ENCODE peak calls at places on chromosomes 6 and 20, in nine cellular contexts. M is substantia nigra; Y is GM23248; C is ACHN; V is NCI-H2171; Z is astrocyte of the spinal cord; R is EL; N is COR-L47; I is activated T-cell treated with anti-CD3 and anti-CD28 coated beads, Interleukin-2, amount 50 U/mL, for 24 hours. G is an unnamed sample.
A peak's percentile ranks its signal among the peaks of the same experiment; 100 is the strongest.

GRCh38 chr6:127459231-127459641 is at the start of gene KIAA0408:
- DNase-seq in V (no peak), M (no peak), C (no peak), R (peak; percentile 24), N (no peak), Y (peak; percentile 67), I (no peak), Z (peak; percentile 63), G (no peak)

GRCh38 chr6:6588924-6589696 is 590 bp downstream of the LY86 start:
- DNase-seq in I (no peak), Z (no peak), R (no peak), M (no peak), Y (no peak), N (no peak), V (no peak), C (no peak), G (no peak)

GRCh38 chr20:40192083-40192482 is 497.0 kb downstream of the MAFB start:
- DNase-seq in I (no peak), Z (no peak), R (peak; percentile 8), C (no peak), M (no peak), Y (peak; percentile 44), N (no peak), V (no peak), G (no peak)

GRCh38 chr20:31815408-31816188 is 3.6 kb upstream of the MYLK2 start:
- DNase-seq in N (peak; percentile 79), M (no peak), C (no peak), Z (no peak), V (no peak), R (no peak), I (no peak), Y (peak; percentile 47), G (no peak)

GRCh38 chr6:44297063-44298038 is 15.8 kb downstream of the AARS2 start:
- DNase-seq in Z (peak; percentile 12), N (peak; percentile 32), R (peak; percentile 31), M (no peak), V (peak; percentile 17), I (peak; percentile 76), Y (peak; percentile 65), C (peak; percentile 17), G (peak; percentile 43)

GRCh38 chr6:39206250-39206721 is 23.0 kb downstream of the KCNK5 start:
- DNase-seq in M (no peak), Z (no peak), V (no peak), N (no peak), C (no peak), I (no peak), R (no peak), Y (no peak), G (no peak)

GRCh38 chr20:40525356-40525755 is 163.7 kb downstream of the MAFB start:
- DNase-seq in I (no peak), R (peak; percentile 34), Y (peak; percentile 41), Z (peak; percentile 88), M (no peak), C (no peak), V (no peak), N (no peak), G (no peak)

GRCh38 chr20:20237093-20237959 is 130.6 kb upstream of the INSM1 start:
- DNase-seq in Z (no peak), C (peak; percentile 37), M (no peak), Y (peak; percentile 69), V (no peak), R (peak; percentile 31), I (peak; percentile 36), N (peak; percentile 48), G (peak; percentile 84)

GRCh38 chr6:145155411-145155810 is 579.9 kb downstream of the EPM2A start:
- DNase-seq in V (no peak), C (no peak), N (no peak), M (no peak), I (no peak), Z (peak; percentile 20), R (peak; percentile 23), Y (peak; percentile 51), G (no peak)

GRCh38 chr6:10595731-10596664 is 74.8 kb downstream of the GCNT2 start:
- DNase-seq in Y (no peak), I (no peak), M (no peak), V (no peak), N (no peak), R (peak; percentile 63), C (peak; percentile 46), Z (peak; percentile 29), G (no peak)

GRCh38 chr20:57074386-57074785 is 192.1 kb downstream of the BMP7 start:
- DNase-seq in V (no peak), C (no peak), Y (no peak), Z (no peak), N (no peak), R (no peak), I (no peak), M (no peak), G (no peak)

GRCh38 chr6:99746261-99746895 is 139.7 kb downstream of the PRDM13 start:
- DNase-seq in M (no peak), C (peak; percentile 63), I (peak; percentile 37), Y (peak; percentile 69), V (peak; percentile 48), R (peak; percentile 76), N (peak; percentile 65), Z (peak; percentile 81), G (peak; percentile 89)

GRCh38 chr6:107827541-107827940 is 3.4 kb upstream of the SCML4 start:
- DNase-seq in C (no peak), Y (no peak), N (no peak), Z (no peak), V (no peak), M (no peak), I (no peak), R (no peak), G (no peak)

GRCh38 chr20:63060057-63060991 is 53.6 kb upstream of the BHLHE23 start:
- DNase-seq in Z (no peak), I (no peak), R (peak; percentile 63), V (peak; percentile 88), M (no peak), N (no peak), Y (peak; percentile 60), C (peak; percentile 75), G (no peak)

GRCh38 chr6:6008648-6009421 is 2.1 kb upstream of the NRN1 start:
- DNase-seq in R (peak; percentile 77), Y (peak; percentile 95), I (peak; percentile 70), C (peak; percentile 91), Z (peak; percentile 66), M (no peak), N (peak; percentile 47), V (peak; percentile 86), G (peak; percentile 70)

GRCh38 chr20:58993332-58994248 is 12.5 kb downstream of the NELFCD start:
- DNase-seq in C (no peak), M (no peak), N (no peak), I (no peak), V (no peak), Y (no peak), Z (no peak), R (no peak), G (no peak)

GRCh38 chr20:35146299-35146921 is 726 bp downstream of the EDEM2 start:
- DNase-seq in M (no peak), Y (peak; percentile 70), V (peak; percentile 42), Z (peak; percentile 5), C (peak; percentile 42), I (no peak), N (peak; percentile 11), R (peak; percentile 49), G (no peak)

GRCh38 chr6:163285689-163286088 is 128.8 kb upstream of the QKI start:
- DNase-seq in Z (no peak), V (no peak), N (no peak), C (no peak), M (no peak), I (no peak), R (no peak), Y (no peak), G (no peak)

G was measured in NCI-H748 treated with DMSO at 0.1 percent for 48 hours.